ENCODE peak calls at places on chromosomes 3 and 15, in ten cellular contexts. E is GM13977, G is AML-193, Q is activated T-helper 1 cell treated with Interleukin-2 at 50 U/mL for 16 hours, J is HepG2, U is caudate nucleus, T is KBM-7, Z is NCI-H2107, B is EL, L is hepatic stellate cell. S is an unnamed sample.

GRCh38 chr3:58429657-58430056 is 4.0 kb downstream of the PDHB start:
- DNase-seq in Q (no peak), J (no peak), L (no peak), U (no peak), G (no peak), B (no peak), T (no peak), E (peak), Z (no peak), S (no peak)

GRCh38 chr15:56775632-56776031 is 42.3 kb upstream of the ZNF280D start:
- DNase-seq in T (peak), Z (no peak), G (no peak), U (no peak), L (no peak), Q (no peak), E (no peak), J (no peak), B (no peak), S (no peak)

GRCh38 chr15:70033529-70034140 is 64.1 kb downstream of the TLE3 start:
- DNase-seq in U (no peak), G (no peak), J (no peak), Q (no peak), B (peak), Z (no peak), L (no peak), T (no peak), E (no peak), S (no peak)

GRCh38 chr15:78282324-78282723 is 17.1 kb downstream of the SKIC8 start:
- DNase-seq in J (no peak), G (no peak), T (no peak), E (no peak), L (no peak), B (peak), Q (no peak), U (no peak), Z (no peak), S (no peak)

GRCh38 chr15:37876900-37877299 is 57.5 kb upstream of the TMCO5A start:
- DNase-seq in G (no peak), Z (no peak), T (no peak), U (no peak), J (no peak), L (no peak), E (no peak), Q (no peak), B (peak), S (no peak)

GRCh38 chr15:71804695-71805470 is 5.5 kb upstream of the NR2E3 start:
- DNase-seq in G (no peak), E (no peak), T (no peak), B (no peak), U (no peak), Z (no peak), Q (no peak), J (no peak), L (no peak), S (no peak)

GRCh38 chr15:72998226-72998625 is 54.0 kb upstream of the NEO1 start:
- DNase-seq in U (no peak), G (no peak), L (no peak), J (no peak), B (no peak), Q (no peak), E (no peak), Z (no peak), T (no peak), S (no peak)

GRCh38 chr15:85403745-85404144 is 23.3 kb downstream of the AKAP13 start:
- DNase-seq in U (no peak), Z (no peak), J (no peak), G (no peak), T (no peak), B (peak), L (no peak), Q (no peak), E (no peak), S (no peak)

GRCh38 chr3:99625237-99625622 is 13.2 kb upstream of the COL8A1 start:
- DNase-seq in U (no peak), G (no peak), Z (no peak), Q (no peak), B (no peak), E (no peak), L (no peak), J (no peak), T (no peak), S (no peak)

GRCh38 chr3:126449621-126450051 is 26.1 kb downstream of the ZXDC start:
- DNase-seq in U (no peak), E (no peak), T (no peak), L (no peak), Q (no peak), J (no peak), Z (no peak), G (no peak), B (no peak), S (no peak)

GRCh38 chr15:59399465-59400102 is 26.9 kb upstream of the MYO1E start:
- DNase-seq in E (peak), Q (no peak), G (no peak), L (no peak), U (no peak), B (no peak), T (peak), J (no peak), Z (no peak), S (no peak)

GRCh38 chr3:184727357-184728060 is 15.6 kb upstream of the MAGEF1 start:
- DNase-seq in L (peak), J (peak), Z (peak), G (peak), E (peak), Q (no peak), T (peak), B (peak), U (no peak), S (peak)

GRCh38 chr3:58151637-58152036 is 59.1 kb downstream of the DNASE1L3 start:
- DNase-seq in B (no peak), E (no peak), U (no peak), L (no peak), Q (no peak), T (no peak), G (no peak), J (no peak), Z (no peak), S (no peak)

GRCh38 chr3:55488398-55489055 is 1.4 kb upstream of the WNT5A start:
- DNase-seq in T (no peak), U (peak), B (peak), L (peak), E (peak), Q (no peak), J (no peak), Z (no peak), G (no peak), S (no peak)

GRCh38 chr3:55519016-55519415 is 31.9 kb upstream of the WNT5A start:
- DNase-seq in T (no peak), J (no peak), G (no peak), L (no peak), B (peak), U (no peak), Z (no peak), E (no peak), Q (no peak), S (no peak)

GRCh38 chr3:66381621-66382020 is 119.2 kb downstream of the LRIG1 start:
- DNase-seq in J (no peak), B (no peak), T (no peak), E (no peak), L (no peak), U (no peak), Q (no peak), Z (no peak), G (no peak), S (no peak)

GRCh38 chr15:58517682-58518525 is 86.1 kb downstream of the LIPC start:
- DNase-seq in Z (no peak), B (no peak), L (no peak), J (no peak), Q (no peak), U (no peak), E (peak), G (peak), T (peak), S (peak)

GRCh38 chr15:73047882-73048281 is 4.4 kb upstream of the NEO1 start:
- DNase-seq in G (no peak), T (no peak), Z (no peak), L (no peak), J (no peak), E (no peak), B (no peak), Q (no peak), U (no peak), S (no peak)

GRCh38 chr15:88776646-88777045 is 26.6 kb upstream of the ACAN start:
- DNase-seq in E (no peak), G (no peak), U (no peak), T (no peak), J (no peak), L (no peak), Q (no peak), Z (no peak), B (no peak), S (no peak)

GRCh38 chr15:69153067-69153466 is 7.4 kb upstream of the GLCE start:
- DNase-seq in E (no peak), Q (no peak), G (no peak), L (no peak), B (no peak), J (no peak), T (no peak), U (no peak), Z (no peak), S (no peak)

GRCh38 chr15:80568298-80568697 is 126.8 kb upstream of the ABHD17C start:
- DNase-seq in G (no peak), Z (no peak), B (no peak), L (no peak), E (no peak), J (no peak), U (no peak), T (no peak), Q (no peak), S (no peak)

GRCh38 chr3:66404246-66404645 is 96.6 kb downstream of the LRIG1 start:
- DNase-seq in L (no peak), T (no peak), G (no peak), J (no peak), Z (no peak), U (no peak), B (no peak), Q (no peak), E (no peak), S (no peak)

GRCh38 chr15:88769161-88769971 is 33.9 kb upstream of the ACAN start:
- DNase-seq in L (peak), J (no peak), T (no peak), E (no peak), B (no peak), Q (no peak), G (no peak), U (no peak), Z (no peak), S (no peak)

GRCh38 chr15:60871731-60872130 is 357.4 kb downstream of the RORA start:
- DNase-seq in E (no peak), Z (no peak), L (no peak), G (no peak), U (no peak), J (no peak), Q (no peak), T (no peak), B (no peak), S (no peak)

GRCh38 chr15:87527416-87527815 is 729.1 kb downstream of the NTRK3 start:
- DNase-seq in Z (no peak), L (no peak), G (no peak), B (peak), J (no peak), U (no peak), E (no peak), T (no peak), Q (no peak), S (no peak)

GRCh38 chr3:24548278-24548677 is 53.6 kb upstream of the THRB start:
- DNase-seq in U (no peak), T (no peak), Z (no peak), J (no peak), B (peak), Q (no peak), E (no peak), L (peak), G (no peak), S (no peak)

GRCh38 chr3:20080956-20081554 is 40.8 kb downstream of the KAT2B start:
- DNase-seq in G (no peak), U (peak), T (peak), E (no peak), L (no peak), B (no peak), Q (no peak), Z (no peak), J (peak), S (no peak)